ENCODE peak calls at places on chromosomes 11 and 22, in five cellular contexts. One of them, this sample, is unnamed.

GRCh38 chr22:30635273-30636225 is at the start of gene SLC35E4:
- DNase-seq in CD4-positive, alpha-beta memory T cell: peak; percentile 92
- DNase-seq in MM.1S: peak; percentile 85
- DNase-seq in OCI-LY7: peak; percentile 91
- DNase-seq in Peyer's patch: peak; percentile 98
- DNase-seq in this sample: peak; percentile 94

GRCh38 chr11:64268687-64269379 is 15.6 kb downstream of the BAD start:
- DNase-seq in CD4-positive, alpha-beta memory T cell: no peak
- DNase-seq in Peyer's patch: peak; percentile 80
- DNase-seq in OCI-LY7: peak; percentile 70
- DNase-seq in MM.1S: peak; percentile 54
- DNase-seq in this sample: no peak

GRCh38 chr11:129652828-129653227 is 162.8 kb upstream of the TMEM45B start:
- DNase-seq in MM.1S: no peak
- DNase-seq in CD4-positive, alpha-beta memory T cell: no peak
- DNase-seq in Peyer's patch: no peak
- DNase-seq in OCI-LY7: no peak
- DNase-seq in this sample: no peak

GRCh38 chr11:84430661-84431060 is 1144.5 kb upstream of the CCDC90B start:
- DNase-seq in Peyer's patch: no peak
- DNase-seq in OCI-LY7: no peak
- DNase-seq in CD4-positive, alpha-beta memory T cell: no peak
- DNase-seq in MM.1S: peak; percentile 16
- DNase-seq in this sample: no peak

GRCh38 chr22:26845016-26845728 is 187.8 kb downstream of the MIAT start:
- DNase-seq in OCI-LY7: no peak
- DNase-seq in CD4-positive, alpha-beta memory T cell: no peak
- DNase-seq in Peyer's patch: no peak
- DNase-seq in MM.1S: no peak
- DNase-seq in this sample: no peak

GRCh38 chr22:31451709-31452571 is 37.7 kb downstream of the EIF4ENIF1 start:
- DNase-seq in MM.1S: peak; percentile 37
- DNase-seq in CD4-positive, alpha-beta memory T cell: no peak
- DNase-seq in Peyer's patch: no peak
- DNase-seq in OCI-LY7: peak; percentile 67
- DNase-seq in this sample: no peak

GRCh38 chr11:127199306-127199801 is 198.8 kb upstream of the KIRREL3 start:
- DNase-seq in OCI-LY7: no peak
- DNase-seq in CD4-positive, alpha-beta memory T cell: no peak
- DNase-seq in Peyer's patch: no peak
- DNase-seq in MM.1S: no peak
- DNase-seq in this sample: no peak

GRCh38 chr22:39250131-39250530 is 5.3 kb upstream of the PDGFB start:
- DNase-seq in OCI-LY7: no peak
- DNase-seq in Peyer's patch: no peak
- DNase-seq in MM.1S: no peak
- DNase-seq in CD4-positive, alpha-beta memory T cell: no peak
- DNase-seq in this sample: no peak

GRCh38 chr22:47033648-47034000 is 271.2 kb downstream of the TBC1D22A start:
- DNase-seq in CD4-positive, alpha-beta memory T cell: no peak
- DNase-seq in OCI-LY7: no peak
- DNase-seq in MM.1S: no peak
- DNase-seq in Peyer's patch: no peak
- DNase-seq in this sample: no peak

GRCh38 chr11:101706541-101706940 is 122.7 kb upstream of the TRPC6 start:
- DNase-seq in MM.1S: no peak
- DNase-seq in Peyer's patch: no peak
- DNase-seq in CD4-positive, alpha-beta memory T cell: no peak
- DNase-seq in OCI-LY7: no peak
- DNase-seq in this sample: no peak

GRCh38 chr11:123247498-123247799 is 52.4 kb upstream of the CLMP start:
- DNase-seq in CD4-positive, alpha-beta memory T cell: no peak
- DNase-seq in MM.1S: no peak
- DNase-seq in Peyer's patch: no peak
- DNase-seq in OCI-LY7: no peak
- DNase-seq in this sample: no peak

GRCh38 chr11:35344990-35345655 is 74.2 kb downstream of the SLC1A2 start:
- DNase-seq in OCI-LY7: no peak
- DNase-seq in CD4-positive, alpha-beta memory T cell: no peak
- DNase-seq in MM.1S: no peak
- DNase-seq in Peyer's patch: no peak
- DNase-seq in this sample: no peak

GRCh38 chr11:44955019-44955738 is 4.5 kb upstream of the TP53I11 start:
- DNase-seq in CD4-positive, alpha-beta memory T cell: peak; percentile 16
- DNase-seq in MM.1S: no peak
- DNase-seq in Peyer's patch: peak; percentile 82
- DNase-seq in OCI-LY7: no peak
- DNase-seq in this sample: no peak

GRCh38 chr11:10893713-10894112 is 35.9 kb upstream of the ZBED5 start:
- DNase-seq in Peyer's patch: no peak
- DNase-seq in MM.1S: no peak
- DNase-seq in CD4-positive, alpha-beta memory T cell: no peak
- DNase-seq in OCI-LY7: no peak
- DNase-seq in this sample: no peak

GRCh38 chr22:45626198-45626651 is 45.4 kb upstream of the ATXN10 start:
- DNase-seq in Peyer's patch: peak; percentile 81
- DNase-seq in OCI-LY7: no peak
- DNase-seq in CD4-positive, alpha-beta memory T cell: no peak
- DNase-seq in MM.1S: no peak
- DNase-seq in this sample: no peak

GRCh38 chr22:30027169-30027568 is 53.1 kb upstream of the HORMAD2 start:
- DNase-seq in OCI-LY7: no peak
- DNase-seq in CD4-positive, alpha-beta memory T cell: no peak
- DNase-seq in Peyer's patch: peak; percentile 82
- DNase-seq in MM.1S: no peak
- DNase-seq in this sample: no peak

GRCh38 chr22:36411589-36412258 is 24.0 kb upstream of the MYH9 start:
- DNase-seq in Peyer's patch: peak; percentile 87
- DNase-seq in OCI-LY7: no peak
- DNase-seq in MM.1S: peak; percentile 69
- DNase-seq in CD4-positive, alpha-beta memory T cell: no peak
- DNase-seq in this sample: peak; percentile 12

GRCh38 chr11:126452718-126453117 is 97.2 kb downstream of the ST3GAL4 start:
- DNase-seq in MM.1S: no peak
- DNase-seq in CD4-positive, alpha-beta memory T cell: no peak
- DNase-seq in Peyer's patch: no peak
- DNase-seq in OCI-LY7: no peak
- DNase-seq in this sample: no peak

GRCh38 chr22:22110548-22111266 is 128.1 kb upstream of the TOP3B start:
- DNase-seq in CD4-positive, alpha-beta memory T cell: peak; percentile 50
- DNase-seq in Peyer's patch: peak; percentile 92
- DNase-seq in OCI-LY7: peak; percentile 95
- DNase-seq in MM.1S: peak; percentile 86
- DNase-seq in this sample: no peak

DNA sequence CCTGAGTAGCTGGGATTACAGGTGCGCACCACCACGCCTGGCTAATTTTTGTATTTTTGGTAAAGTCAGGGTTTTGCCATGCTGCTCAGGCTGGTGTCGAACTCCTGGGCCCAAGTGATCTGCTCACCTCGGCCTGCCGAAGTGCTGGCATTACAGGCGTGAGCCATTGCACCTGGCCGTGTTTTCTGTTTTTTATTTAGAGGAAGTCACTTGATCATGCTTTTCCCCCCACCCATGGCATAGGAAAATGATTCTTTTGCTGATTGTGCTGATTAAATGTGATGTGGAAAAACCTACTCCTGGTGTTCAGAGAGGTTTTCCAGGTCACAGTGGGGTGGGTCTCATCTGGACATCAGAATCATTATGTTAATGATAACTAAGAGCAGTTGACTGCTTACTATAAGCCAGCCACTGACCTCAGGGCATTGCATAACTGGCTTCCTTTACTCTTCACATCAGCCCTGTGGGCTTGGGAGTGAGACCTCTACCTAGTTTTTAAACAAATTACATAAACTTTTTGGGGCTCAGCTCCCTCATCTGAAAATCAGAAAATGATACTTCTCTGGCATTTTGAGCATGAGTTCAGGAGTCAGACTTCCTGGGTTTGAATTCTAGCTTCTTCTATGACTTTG is 71.0 kb downstream of the PTPRJ start:
- DNase-seq in OCI-LY7: peak; percentile 55
- DNase-seq in MM.1S: no peak
- DNase-seq in Peyer's patch: peak; percentile 39
- DNase-seq in CD4-positive, alpha-beta memory T cell: no peak
- DNase-seq in this sample: no peak
- H3K4me1 ChIP-seq in OCI-LY7: peaks cover 88% of the 10 kb centered on the region
- H3K4me1 ChIP-seq in MM.1S: no peaks in the 10 kb centered on the region
- H3K4me1 ChIP-seq in Peyer's patch: peaks cover 16% of the 10 kb centered on the region
- H3K4me1 ChIP-seq in CD4-positive, alpha-beta memory T cell: peaks cover 57% of the 10 kb centered on the region
- H3K4me1 ChIP-seq in this sample: peaks cover 19% of the 10 kb centered on the region

GRCh38 chr11:13315517-13316432 is 38.2 kb downstream of the BMAL1 start:
- DNase-seq in OCI-LY7: no peak
- DNase-seq in CD4-positive, alpha-beta memory T cell: no peak
- DNase-seq in MM.1S: no peak
- DNase-seq in Peyer's patch: peak; percentile 36
- DNase-seq in this sample: no peak
- H3K4me1 ChIP-seq in OCI-LY7: no peaks in the 10 kb centered on the region
- H3K4me1 ChIP-seq in CD4-positive, alpha-beta memory T cell: peaks cover 98% of the 10 kb centered on the region
- H3K4me1 ChIP-seq in MM.1S: peaks cover 7% of the 10 kb centered on the region
- H3K4me1 ChIP-seq in Peyer's patch: peaks cover 6% of the 10 kb centered on the region
- H3K4me1 ChIP-seq in this sample: peaks cover 39% of the 10 kb centered on the region

GRCh38 chr11:96215826-96216225 is 127.2 kb downstream of the MAML2 start:
- DNase-seq in CD4-positive, alpha-beta memory T cell: no peak
- DNase-seq in OCI-LY7: peak; percentile 28
- DNase-seq in MM.1S: peak; percentile 20
- DNase-seq in Peyer's patch: no peak
- DNase-seq in this sample: no peak

GRCh38 chr11:96218901-96219300 is 124.1 kb downstream of the MAML2 start:
- DNase-seq in Peyer's patch: no peak
- DNase-seq in CD4-positive, alpha-beta memory T cell: no peak
- DNase-seq in MM.1S: no peak
- DNase-seq in OCI-LY7: no peak
- DNase-seq in this sample: no peak

GRCh38 chr11:96215094-96215782 is 127.8 kb downstream of the MAML2 start:
- DNase-seq in OCI-LY7: peak; percentile 93
- DNase-seq in MM.1S: peak; percentile 86
- DNase-seq in CD4-positive, alpha-beta memory T cell: peak; percentile 46
- DNase-seq in Peyer's patch: peak; percentile 89
- DNase-seq in this sample: peak; percentile 7

GRCh38 chr11:96218013-96218412 is 125.0 kb downstream of the MAML2 start:
- DNase-seq in Peyer's patch: no peak
- DNase-seq in CD4-positive, alpha-beta memory T cell: no peak
- DNase-seq in OCI-LY7: no peak
- DNase-seq in MM.1S: no peak
- DNase-seq in this sample: no peak

GRCh38 chr11:96217206-96217605 is 125.8 kb downstream of the MAML2 start:
- DNase-seq in CD4-positive, alpha-beta memory T cell: no peak
- DNase-seq in Peyer's patch: no peak
- DNase-seq in OCI-LY7: no peak
- DNase-seq in MM.1S: no peak
- DNase-seq in this sample: no peak
- H3K4me1 ChIP-seq in CD4-positive, alpha-beta memory T cell: peaks cover 99% of the 10 kb centered on the region
- H3K4me1 ChIP-seq in Peyer's patch: peaks cover 58% of the 10 kb centered on the region
- H3K4me1 ChIP-seq in OCI-LY7: peaks cover 93% of the 10 kb centered on the region
- H3K4me1 ChIP-seq in MM.1S: peaks cover 63% of the 10 kb centered on the region
- H3K4me1 ChIP-seq in this sample: peaks cover 79% of the 10 kb centered on the region

GRCh38 chr11:17532814-17533213 is 11.4 kb downstream of the USH1C start:
- DNase-seq in Peyer's patch: no peak
- DNase-seq in OCI-LY7: no peak
- DNase-seq in MM.1S: no peak
- DNase-seq in CD4-positive, alpha-beta memory T cell: no peak
- DNase-seq in this sample: no peak
- H3K4me1 ChIP-seq in Peyer's patch: no peaks in the 10 kb centered on the region
- H3K4me1 ChIP-seq in OCI-LY7: no peaks in the 10 kb centered on the region
- H3K4me1 ChIP-seq in MM.1S: no peaks in the 10 kb centered on the region
- H3K4me1 ChIP-seq in CD4-positive, alpha-beta memory T cell: no peaks in the 10 kb centered on the region
- H3K4me1 ChIP-seq in this sample: no peaks in the 10 kb centered on the region

This sample was measured in effector memory CD4-positive, alpha-beta T cell.